ENCODE peak calls at places on chromosomes 12 and 14, in five cellular contexts. R is adrenal gland, I is heart left ventricle, S is caudate nucleus, X is left lung. T is an unnamed sample.

GRCh38 chr12:108525681-108526080 is 10.6 kb downstream of the FICD start:
- DNase-seq in R (peak), I (no peak), S (no peak), X (no peak), T (no peak)

GRCh38 chr14:22766457-22767322 is at the start of gene OXA1L:
- DNase-seq in R (peak), I (peak), S (peak), X (peak), T (peak)

GRCh38 chr12:120055231-120055630 is 61.3 kb downstream of the RAB35 start:
- DNase-seq in R (no peak), I (no peak), S (no peak), X (no peak), T (no peak)

GRCh38 chr12:108972226-108972757 is 48.6 kb downstream of the SVOP start:
- DNase-seq in R (no peak), I (no peak), S (no peak), X (no peak), T (no peak)

GRCh38 chr12:95413576-95413975 is 60.4 kb upstream of the METAP2 start:
- DNase-seq in R (no peak), I (no peak), S (no peak), X (no peak), T (no peak)

GRCh38 chr12:7289743-7290142 is 14.1 kb upstream of the ACSM4 start:
- DNase-seq in R (no peak), I (no peak), S (no peak), X (no peak), T (no peak)

GRCh38 chr14:100438678-100439592 is 115.8 kb downstream of the SLC25A47 start:
- DNase-seq in R (peak), I (no peak), S (peak), X (peak), T (peak)

GRCh38 chr12:111257435-111257902 is 111.4 kb downstream of the PHETA1 start:
- DNase-seq in R (no peak), I (no peak), S (no peak), X (no peak), T (no peak)

GRCh38 chr12:124391340-124392261 is 96.7 kb downstream of the RFLNA start:
- DNase-seq in R (peak), I (peak), S (peak), X (peak), T (peak)

DNA sequence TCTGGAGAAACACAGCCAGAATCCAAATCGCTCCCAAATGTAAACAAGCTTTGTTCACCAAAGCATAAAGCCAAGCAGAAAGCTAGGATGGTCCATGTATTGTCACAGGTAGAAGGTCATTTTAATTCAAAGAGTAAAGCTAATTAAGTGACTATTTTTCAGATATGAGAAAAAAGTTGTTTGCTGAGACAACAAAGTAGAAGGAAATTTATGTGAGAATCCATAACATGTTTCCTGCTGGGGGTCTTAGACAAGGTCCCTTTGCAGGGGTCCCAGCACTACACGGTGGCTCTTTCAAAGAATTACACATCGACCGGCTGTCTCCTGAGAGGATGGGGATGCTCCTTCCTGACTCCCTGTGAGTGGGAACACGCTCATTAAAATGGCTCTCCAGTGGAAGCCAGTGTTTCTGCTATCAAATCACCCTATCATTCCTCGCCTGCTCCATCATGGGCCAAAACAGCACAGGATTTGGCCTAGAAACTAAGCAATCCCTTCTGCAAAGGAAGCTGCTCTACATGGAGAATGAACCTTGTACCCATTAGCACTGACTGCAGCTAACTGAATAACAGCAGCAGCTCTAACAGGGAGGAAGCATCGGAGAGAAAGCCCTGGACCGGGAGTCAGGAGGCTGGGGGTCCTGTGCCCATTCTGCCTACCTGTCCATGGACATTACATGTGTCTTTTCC is 175.3 kb downstream of the STXBP6 start:
- DNase-seq in R (no peak), I (no peak), S (no peak), X (no peak), T (no peak)
- H3K27ac ChIP-seq in R (no peak), I (peak), S (no peak), X (no peak), T (no peak)

GRCh38 chr12:94203181-94203546 is 54.8 kb downstream of the PLXNC1 start:
- DNase-seq in R (no peak), I (no peak), S (no peak), X (no peak), T (no peak)

GRCh38 chr12:94205738-94206310 is 57.4 kb downstream of the PLXNC1 start:
- DNase-seq in R (no peak), I (no peak), S (no peak), X (no peak), T (peak)

GRCh38 chr12:94202245-94203180 is 54.1 kb downstream of the PLXNC1 start:
- DNase-seq in R (no peak), I (no peak), S (no peak), X (no peak), T (no peak)

GRCh38 chr12:94204647-94205247 is 56.4 kb downstream of the PLXNC1 start:
- DNase-seq in R (no peak), I (no peak), S (peak), X (no peak), T (peak)

DNA sequence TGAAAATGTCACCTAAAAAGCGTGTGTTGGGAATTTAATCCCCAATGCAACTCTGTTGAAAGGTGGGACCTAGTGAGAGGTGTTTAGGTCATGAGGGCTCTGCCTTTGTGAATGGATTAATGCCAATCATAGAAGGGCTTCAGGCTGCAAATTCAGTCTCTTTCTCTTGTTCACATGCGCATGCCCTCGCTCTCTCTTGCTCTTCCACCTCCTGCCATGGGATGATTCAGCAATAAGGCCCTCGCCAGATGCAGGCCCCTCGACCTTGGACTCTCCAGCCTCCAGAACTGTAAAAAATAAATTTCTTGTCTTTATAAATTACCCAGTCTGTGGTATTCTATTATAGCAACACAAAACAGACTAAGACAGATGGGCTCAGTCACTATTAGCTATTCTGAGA is 55.4 kb downstream of the PLXNC1 start:
- DNase-seq in R (peak), I (no peak), S (no peak), X (no peak), T (no peak)
- H3K27ac ChIP-seq in R (no peak), I (no peak), S (no peak), X (no peak), T (no peak)

DNA sequence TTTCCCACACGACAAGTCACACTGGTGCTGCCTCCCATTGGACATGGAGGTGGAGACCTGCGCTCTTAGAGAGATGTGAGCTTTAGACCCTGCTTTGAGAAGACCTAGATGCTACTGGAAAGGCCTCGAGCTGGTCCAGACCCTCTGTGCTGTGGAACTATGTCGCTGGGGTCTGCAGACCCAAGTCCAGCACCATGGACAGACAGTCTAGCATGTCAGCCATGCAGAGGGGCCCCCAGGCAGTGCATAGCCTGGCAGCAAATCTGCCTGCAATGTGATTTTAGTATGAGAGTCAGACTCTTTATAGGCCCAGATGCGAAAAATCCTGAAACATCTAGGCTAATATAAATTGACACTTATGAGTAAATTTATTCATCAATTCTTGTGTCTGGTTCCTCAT is 141.5 kb downstream of the NTF3 start:
- DNase-seq in R (no peak), I (no peak), S (no peak), X (no peak), T (no peak)
- H3K27ac ChIP-seq in R (no peak), I (no peak), S (no peak), X (no peak), T (no peak)

DNA sequence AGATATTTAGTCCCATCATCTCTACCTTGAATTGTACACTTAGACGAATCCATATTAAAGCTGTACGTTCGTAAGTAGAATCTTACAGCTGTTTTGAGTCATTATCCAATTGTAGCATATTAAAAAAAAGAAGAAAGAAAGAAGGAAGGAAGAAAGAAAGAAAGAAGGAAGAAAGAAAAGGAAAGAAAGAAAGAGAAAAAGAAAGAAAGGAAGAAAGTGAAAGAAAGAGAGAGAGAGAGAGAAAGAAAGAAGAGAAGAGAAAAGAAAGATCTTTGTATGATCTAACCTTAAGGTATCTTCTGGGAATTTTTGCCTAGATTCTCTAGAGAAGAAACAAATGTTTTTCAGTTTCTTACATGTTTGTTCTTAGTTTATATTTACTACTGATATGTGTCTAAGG is 2.5 kb downstream of the DCN start:
- DNase-seq in R (no peak), I (no peak), S (no peak), X (no peak), T (no peak)
- H3K27ac ChIP-seq in R (peak), I (peak), S (no peak), X (peak), T (no peak)

DNA sequence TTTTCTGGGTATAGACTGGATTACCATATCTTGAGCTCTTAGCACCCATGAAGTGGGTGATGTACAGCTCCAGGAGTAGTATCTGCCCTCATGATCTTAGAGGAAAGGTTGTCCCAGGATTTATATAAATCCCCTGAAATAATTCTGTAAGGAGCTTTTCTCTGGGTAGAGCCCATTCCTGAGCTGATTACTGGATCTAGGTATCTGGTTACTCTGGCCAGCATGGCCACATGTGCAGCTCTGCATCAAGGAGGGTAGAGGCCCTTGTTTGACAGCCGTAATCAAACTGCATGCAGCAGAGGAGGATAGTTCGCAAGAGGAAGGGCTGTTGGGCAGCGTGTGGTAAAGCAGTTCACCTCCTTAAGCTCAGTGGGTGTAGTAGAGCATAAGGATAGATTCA is 8.5 kb downstream of the COX14 start:
- DNase-seq in R (no peak), I (no peak), S (no peak), X (no peak), T (no peak)
- H3K27ac ChIP-seq in R (no peak), I (no peak), S (no peak), X (no peak), T (no peak)

DNA sequence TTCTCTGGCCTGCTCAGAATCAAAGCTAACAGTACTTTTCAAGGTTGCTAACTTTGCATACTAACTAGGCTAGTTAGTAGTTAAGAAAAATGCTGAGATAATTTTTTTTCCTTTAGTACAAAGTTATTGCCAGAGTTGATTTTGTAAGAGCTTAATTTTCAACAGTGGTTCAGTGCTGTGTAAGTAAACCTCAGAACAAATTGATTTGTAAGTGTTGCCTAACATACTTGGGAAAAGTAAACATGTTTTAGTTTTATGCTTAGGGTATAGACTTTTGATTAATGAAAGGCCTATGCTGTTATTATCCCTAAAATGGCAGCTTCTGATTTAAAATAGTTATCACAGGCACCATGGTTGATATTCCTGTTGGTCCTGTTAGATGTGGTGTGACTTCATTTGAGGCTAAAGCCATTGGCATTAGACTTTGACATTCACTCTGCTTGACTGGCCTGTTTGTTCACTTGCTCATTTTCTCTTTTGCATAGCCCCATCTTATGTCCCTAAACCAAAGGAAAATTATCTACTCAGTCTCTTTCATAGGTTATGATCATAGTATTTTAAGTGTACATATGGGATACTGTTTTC is 5.2 kb downstream of the CMAS start:
- DNase-seq in R (no peak), I (no peak), S (no peak), X (no peak), T (no peak)
- H3K27ac ChIP-seq in R (no peak), I (no peak), S (no peak), X (peak), T (no peak)

DNA sequence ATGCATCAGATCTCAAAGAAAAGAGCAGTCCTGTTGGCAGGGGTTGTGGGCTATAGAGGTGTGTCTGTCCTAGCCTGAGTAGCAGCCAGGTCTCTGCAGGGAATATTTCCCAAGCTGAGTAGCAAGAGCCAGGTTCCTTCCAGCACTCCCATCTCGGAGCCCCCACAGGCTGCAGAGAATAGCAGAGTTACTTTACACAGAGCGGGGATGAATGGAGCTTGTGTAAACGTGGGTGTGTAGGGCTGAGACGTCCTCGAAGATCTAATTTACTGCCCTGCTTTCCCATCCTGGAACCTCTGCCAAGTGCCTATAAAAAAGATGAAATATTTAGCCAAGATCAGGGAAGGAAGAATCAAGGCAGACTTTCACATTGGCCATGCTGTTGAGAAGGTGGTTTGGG is 156.6 kb downstream of the TSPAN9 start:
- DNase-seq in R (no peak), I (no peak), S (no peak), X (no peak), T (no peak)
- H3K27ac ChIP-seq in R (no peak), I (peak), S (no peak), X (no peak), T (no peak)

GRCh38 chr14:80477388-80478160 is 266.3 kb upstream of the DIO2 start:
- DNase-seq in R (no peak), I (no peak), S (no peak), X (no peak), T (no peak)
- H3K27ac ChIP-seq in R (no peak), I (peak), S (no peak), X (no peak), T (no peak)

DNA sequence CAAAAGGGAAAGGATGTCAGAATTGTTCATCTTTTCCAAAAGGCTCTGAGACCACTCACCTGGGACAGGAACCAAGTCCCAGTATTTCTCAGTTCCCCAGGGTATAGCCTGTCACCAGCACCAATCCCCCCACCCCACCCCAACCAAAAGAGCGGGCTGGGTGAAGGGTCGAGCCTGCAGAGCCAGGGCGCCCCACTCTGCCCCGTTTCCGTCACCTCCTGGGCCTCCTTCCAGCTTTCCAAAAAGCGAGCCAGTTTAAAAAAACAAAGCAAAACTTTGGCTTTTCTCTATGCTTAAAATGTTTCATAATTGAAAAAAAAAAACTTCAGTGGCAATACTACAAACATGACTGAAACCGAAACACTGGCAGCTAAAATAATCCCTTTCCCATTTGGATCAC is 7.6 kb downstream of the CAMKK2 start:
- DNase-seq in R (peak), I (no peak), S (no peak), X (no peak), T (no peak)
- H3K27ac ChIP-seq in R (no peak), I (peak), S (peak), X (peak), T (no peak)